ENCODE peak calls at places on chromosome 9, in eight cellular contexts. M is heart left ventricle; P is prostate gland; U is RWPE1; F is astrocyte; W is left ventricle myocardium inferior; B is CD8-positive, alpha-beta memory T cell; Y is WERI-Rb-1. E is an unnamed sample.

GRCh38 chr9:127084071-127085039 is 38.1 kb downstream of the ANGPTL2 start:
- DNase-seq in B (peak), P (no peak), W (no peak), U (no peak), M (no peak), Y (peak), F (no peak), E (no peak)

GRCh38 chr9:75636427-75637045 is 253.9 kb upstream of the PCSK5 start:
- DNase-seq in Y (no peak), W (no peak), P (no peak), M (no peak), F (no peak), U (no peak), B (no peak), E (no peak)

GRCh38 chr9:4113711-4114110 is 186.2 kb downstream of the GLIS3 start:
- DNase-seq in M (no peak), W (no peak), B (no peak), P (no peak), U (no peak), F (no peak), Y (no peak), E (no peak)

GRCh38 chr9:14433841-14434511 is 120.0 kb upstream of the NFIB start:
- DNase-seq in M (no peak), Y (no peak), F (peak), B (no peak), W (no peak), P (no peak), U (peak), E (no peak)

GRCh38 chr9:34347800-34348158 is 18.4 kb downstream of the NUDT2 start:
- DNase-seq in Y (no peak), P (no peak), F (no peak), U (no peak), M (no peak), B (no peak), W (no peak), E (no peak)

GRCh38 chr9:119917175-119917574 is 547.9 kb upstream of the BRINP1 start:
- DNase-seq in M (no peak), U (no peak), P (no peak), F (no peak), W (no peak), B (no peak), Y (no peak), E (no peak)

GRCh38 chr9:71552480-71552879 is 215.8 kb downstream of the CEMIP2 start:
- DNase-seq in W (no peak), Y (peak), P (no peak), B (no peak), F (no peak), M (no peak), U (no peak), E (peak)

GRCh38 chr9:91807640-91808246 is 142.3 kb downstream of the ROR2 start:
- DNase-seq in B (no peak), U (no peak), F (no peak), W (no peak), Y (no peak), P (no peak), M (no peak), E (no peak)

GRCh38 chr9:91033802-91034201 is 232.2 kb downstream of the SYK start:
- DNase-seq in B (peak), P (no peak), W (no peak), F (no peak), U (no peak), M (peak), Y (peak), E (no peak)

DNA sequence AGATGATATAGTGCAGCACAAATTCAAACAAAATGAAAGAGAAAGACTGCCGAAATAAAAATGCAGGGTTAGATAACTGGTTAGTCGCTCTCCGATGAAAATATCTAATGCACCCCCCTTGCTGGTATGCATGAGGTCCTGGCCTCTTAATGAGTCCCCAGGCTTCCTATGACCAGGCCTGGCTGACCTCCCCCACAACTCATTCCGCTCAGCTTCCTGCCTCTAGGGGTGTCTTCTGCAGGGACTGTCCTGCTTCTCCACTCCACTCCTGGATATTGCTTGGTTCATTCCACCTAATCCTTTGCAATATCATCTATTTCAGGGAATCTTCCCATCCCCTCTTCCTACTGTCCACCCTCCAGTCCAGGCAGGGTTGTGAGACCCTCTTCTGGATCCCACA is 341.8 kb downstream of the ASTN2 start:
- DNase-seq in U (no peak), P (no peak), Y (no peak), M (no peak), W (no peak), B (no peak), F (no peak), E (no peak)
- H3K27ac ChIP-seq in U (no peak), P (no peak), Y (no peak), M (no peak), W (no peak), B (no peak), F (no peak), E (no peak)

GRCh38 chr9:73528922-73529321 is 377.3 kb downstream of the ANXA1 start:
- DNase-seq in U (no peak), B (no peak), F (no peak), W (no peak), Y (no peak), P (no peak), M (no peak), E (no peak)

GRCh38 chr9:73531658-73532057 is 380.0 kb downstream of the ANXA1 start:
- DNase-seq in M (no peak), P (no peak), U (no peak), F (no peak), Y (no peak), B (no peak), W (no peak), E (no peak)

GRCh38 chr9:73529666-73530065 is 378.0 kb downstream of the ANXA1 start:
- DNase-seq in P (no peak), Y (no peak), M (no peak), B (no peak), U (no peak), W (no peak), F (peak), E (no peak)

GRCh38 chr9:73536403-73536802 is 384.7 kb downstream of the ANXA1 start:
- DNase-seq in B (no peak), M (no peak), Y (no peak), P (no peak), W (no peak), U (peak), F (no peak), E (no peak)

GRCh38 chr9:73532985-73533384 is 381.3 kb downstream of the ANXA1 start:
- DNase-seq in M (no peak), F (no peak), W (no peak), U (no peak), Y (no peak), B (no peak), P (no peak), E (no peak)
- H3K27ac ChIP-seq in M (no peak), F (no peak), W (no peak), U (no peak), Y (no peak), B (no peak), P (no peak), E (no peak)

GRCh38 chr9:106038266-106039001 is 344.1 kb downstream of the TMEM38B start:
- DNase-seq in B (no peak), P (no peak), Y (no peak), U (no peak), M (no peak), F (no peak), W (no peak), E (no peak)
- H3K27ac ChIP-seq in B (no peak), P (no peak), Y (no peak), U (no peak), M (no peak), F (no peak), W (no peak), E (no peak)

DNA sequence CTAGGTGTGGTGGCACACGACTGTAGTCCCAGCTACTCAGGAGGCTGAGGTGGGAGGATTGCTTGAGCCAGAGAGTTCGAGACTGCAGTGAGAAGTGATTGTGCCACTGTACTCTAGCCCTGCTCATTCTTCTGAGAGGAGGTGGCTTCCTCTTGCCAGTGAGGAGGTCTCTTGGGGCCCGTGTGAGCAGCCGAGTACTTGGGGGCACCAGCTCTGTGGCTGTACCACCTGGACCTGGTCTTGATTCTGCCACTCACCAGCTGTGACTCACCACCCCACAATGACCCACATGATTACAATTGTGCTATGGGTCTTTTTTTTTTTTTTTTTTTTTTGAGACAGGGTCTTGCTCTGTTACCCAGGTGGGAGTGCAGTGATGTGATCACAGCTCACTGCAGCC is 18.0 kb upstream of the CRB2 start:
- DNase-seq in W (no peak), P (no peak), U (no peak), B (no peak), M (no peak), F (no peak), Y (no peak), E (no peak)
- H3K27ac ChIP-seq in W (no peak), P (no peak), U (no peak), B (no peak), M (no peak), F (no peak), Y (no peak), E (no peak)

GRCh38 chr9:98807811-98808195 is 333 bp downstream of the GALNT12 start:
- DNase-seq in Y (peak), M (no peak), U (peak), F (no peak), B (no peak), P (no peak), W (no peak), E (no peak)

GRCh38 chr9:98807070-98807810 is at the start of gene GALNT12:
- DNase-seq in W (no peak), B (peak), Y (peak), P (no peak), M (no peak), U (peak), F (no peak), E (peak)

GRCh38 chr9:98808879-98809278 is 1.4 kb downstream of the GALNT12 start:
- DNase-seq in F (no peak), Y (no peak), W (no peak), U (no peak), M (no peak), B (no peak), P (no peak), E (no peak)

GRCh38 chr9:98809311-98810105 is 2.0 kb downstream of the GALNT12 start:
- DNase-seq in P (no peak), Y (peak), F (no peak), B (no peak), W (no peak), M (no peak), U (no peak), E (peak)

DNA sequence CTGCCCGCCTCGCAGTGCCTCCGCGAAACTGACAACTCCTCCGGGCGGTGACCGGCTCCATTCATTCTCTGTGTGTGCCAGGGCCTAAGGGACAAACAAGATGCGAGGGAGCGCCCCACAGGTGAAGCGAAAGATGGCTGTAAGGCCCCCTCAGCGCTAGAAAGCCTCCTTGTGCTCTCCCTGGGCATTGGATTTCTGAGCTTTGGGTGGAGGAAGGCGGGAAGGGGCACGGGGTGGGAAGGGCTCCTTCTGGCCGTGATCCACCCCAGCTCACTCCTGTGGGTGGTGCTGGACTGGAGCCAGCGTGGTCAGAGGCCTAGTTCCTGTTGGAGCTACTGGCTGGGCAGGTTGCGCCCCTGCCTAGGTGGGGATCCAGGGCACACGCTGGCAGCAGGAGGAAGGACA is 943 bp downstream of the GALNT12 start:
- DNase-seq in U (no peak), W (no peak), F (no peak), B (no peak), P (no peak), M (no peak), Y (peak), E (peak)
- H3K27ac ChIP-seq in U (no peak), W (no peak), F (no peak), B (peak), P (no peak), M (no peak), Y (peak), E (peak)

GRCh38 chr9:134323741-134324358 is 2.4 kb upstream of the RXRA start:
- DNase-seq in B (no peak), Y (peak), W (peak), M (peak), F (peak), P (no peak), U (peak), E (peak)

GRCh38 chr9:134324359-134325095 is 1.7 kb upstream of the RXRA start:
- DNase-seq in P (no peak), W (peak), B (no peak), M (peak), F (peak), Y (no peak), U (peak), E (no peak)

GRCh38 chr9:134321957-134322741 is 4.1 kb upstream of the RXRA start:
- DNase-seq in F (no peak), W (peak), M (peak), B (no peak), U (no peak), Y (peak), P (no peak), E (peak)

GRCh38 chr9:134321571-134321930 is 4.7 kb upstream of the RXRA start:
- DNase-seq in B (no peak), F (no peak), U (no peak), W (peak), Y (peak), P (no peak), M (no peak), E (no peak)

GRCh38 chr9:134322781-134323241 is 3.4 kb upstream of the RXRA start:
- DNase-seq in M (no peak), F (no peak), W (peak), U (no peak), Y (peak), B (no peak), P (no peak), E (no peak)
- H3K27ac ChIP-seq in M (no peak), F (no peak), W (peak), U (peak), Y (no peak), B (no peak), P (no peak), E (no peak)

GRCh38 chr9:124257865-124258764 is at the start of gene NEK6:
- DNase-seq in M (peak), B (no peak), F (peak), U (no peak), Y (peak), W (peak), P (no peak), E (no peak)

GRCh38 chr9:124257070-124257864 is 482 bp upstream of the NEK6 start:
- DNase-seq in U (no peak), B (no peak), W (no peak), Y (no peak), P (no peak), F (peak), M (peak), E (no peak)

GRCh38 chr9:124258765-124259272 is 1.1 kb downstream of the NEK6 start:
- DNase-seq in W (no peak), Y (no peak), U (no peak), B (no peak), M (no peak), P (no peak), F (no peak), E (peak)

GRCh38 chr9:124260769-124261603 is 3.2 kb downstream of the NEK6 start:
- DNase-seq in W (no peak), M (peak), F (peak), U (peak), B (no peak), P (no peak), Y (no peak), E (no peak)

DNA sequence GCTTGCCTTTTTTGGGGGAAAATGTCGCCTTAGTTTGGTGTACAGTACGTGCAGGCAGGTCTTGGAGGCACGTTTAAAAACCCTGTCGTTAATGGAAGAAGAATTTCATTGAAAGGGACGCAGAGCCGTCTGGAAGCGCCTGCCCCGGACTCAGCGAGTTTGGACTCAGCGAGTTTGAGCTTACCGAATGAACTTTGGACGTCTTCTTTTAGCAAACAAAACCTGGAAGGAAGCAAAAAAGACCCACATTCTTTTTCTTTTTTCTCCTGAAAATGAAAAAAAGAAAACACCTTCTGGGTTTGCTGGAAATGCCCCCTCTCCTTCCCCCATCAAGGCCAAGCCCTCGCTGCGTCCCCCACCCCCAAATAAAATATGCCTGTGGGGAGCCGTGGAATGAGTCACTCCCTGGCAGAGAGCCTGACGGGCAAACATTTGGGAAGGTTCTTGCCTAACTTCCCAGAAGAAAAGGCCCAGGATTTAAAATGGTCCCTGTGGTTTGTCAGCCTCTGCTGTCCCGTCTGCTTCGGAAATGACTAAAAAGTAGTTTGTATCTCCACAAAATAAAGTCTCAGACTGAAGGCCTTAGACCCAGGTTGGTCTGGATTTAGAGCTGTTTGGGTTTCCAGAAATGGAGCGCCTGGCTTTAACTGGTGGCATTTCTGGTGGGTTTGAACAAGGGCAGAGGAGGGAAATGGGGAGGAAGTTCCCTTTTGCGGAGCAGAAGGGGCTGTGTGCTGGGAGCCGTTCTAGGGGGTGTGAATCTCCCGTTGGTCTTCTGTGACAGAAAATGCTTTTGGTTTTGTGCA is 1.7 kb downstream of the NEK6 start:
- DNase-seq in M (peak), P (peak), U (peak), F (peak), Y (no peak), W (peak), B (no peak), E (peak)
- H3K27ac ChIP-seq in M (peak), P (peak), U (peak), F (peak), Y (no peak), W (peak), B (no peak), E (peak)

GRCh38 chr9:30103647-30104394 is 2280.6 kb upstream of the ACO1 start:
- DNase-seq in P (no peak), W (no peak), B (no peak), F (no peak), U (no peak), Y (no peak), M (no peak), E (no peak)
- H3K27ac ChIP-seq in P (no peak), W (no peak), B (no peak), F (no peak), U (no peak), Y (no peak), M (no peak), E (no peak)

GRCh38 chr9:37503736-37504135 is 18.0 kb downstream of the POLR1E start:
- DNase-seq in F (peak), Y (no peak), W (no peak), M (no peak), P (no peak), B (no peak), U (no peak), E (no peak)
- H3K27ac ChIP-seq in F (no peak), Y (no peak), W (no peak), M (no peak), P (no peak), B (peak), U (peak), E (no peak)

GRCh38 chr9:121691890-121692289 is 40.5 kb downstream of the DAB2IP start:
- DNase-seq in W (no peak), M (peak), F (no peak), Y (no peak), U (no peak), B (no peak), P (no peak), E (no peak)

GRCh38 chr9:121688681-121689080 is 37.2 kb downstream of the DAB2IP start:
- DNase-seq in B (no peak), P (no peak), U (no peak), Y (no peak), M (peak), W (peak), F (no peak), E (peak)

GRCh38 chr9:121690316-121690715 is 38.9 kb downstream of the DAB2IP start:
- DNase-seq in M (peak), Y (peak), F (no peak), B (no peak), W (peak), U (no peak), P (no peak), E (no peak)

GRCh38 chr9:121689461-121690157 is 38.2 kb downstream of the DAB2IP start:
- DNase-seq in B (no peak), P (no peak), F (no peak), M (peak), Y (no peak), W (peak), U (no peak), E (no peak)

DNA sequence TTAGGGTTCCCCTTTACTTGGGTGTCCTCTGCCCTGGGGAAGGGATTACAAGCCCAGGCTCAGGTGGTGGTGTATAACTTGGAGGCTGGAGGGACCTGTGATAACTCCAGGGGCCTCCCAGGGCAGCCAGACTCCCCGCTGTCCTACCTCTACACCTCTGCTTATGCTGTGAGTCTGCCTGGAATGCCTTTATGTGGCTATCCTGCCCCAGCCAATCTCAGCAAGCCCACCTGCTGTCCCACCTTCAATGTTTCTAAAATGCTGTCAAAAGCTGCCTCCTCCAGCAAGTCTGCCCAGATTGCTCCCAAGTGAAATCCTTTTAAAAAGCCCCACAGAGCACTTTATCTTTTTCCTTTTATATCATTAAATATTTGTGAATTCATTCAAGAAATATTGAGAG is 39.3 kb downstream of the DAB2IP start:
- DNase-seq in P (no peak), Y (no peak), U (no peak), W (no peak), M (peak), B (no peak), F (no peak), E (no peak)
- H3K27ac ChIP-seq in P (no peak), Y (no peak), U (no peak), W (peak), M (no peak), B (no peak), F (no peak), E (no peak)